ENCODE peak calls at places on chromosomes 16 and 17, in ten cellular contexts. One of them, this sample, is unnamed.

GRCh38 chr16:12093902-12094301 is 117.4 kb downstream of the SNX29 start:
- DNase-seq in choroid plexus epithelial cell: no peak
- DNase-seq in H9: no peak
- DNase-seq in astrocyte of the spinal cord: no peak
- DNase-seq in SJSA1: no peak
- DNase-seq in Daoy: no peak
- DNase-seq in HFF-Myc: no peak
- DNase-seq in upper lobe of right lung: no peak
- DNase-seq in retina: no peak
- DNase-seq in AML-193: no peak
- DNase-seq in this sample: no peak

GRCh38 chr16:27999687-28000086 is 63.8 kb downstream of the GSG1L start:
- DNase-seq in choroid plexus epithelial cell: no peak
- DNase-seq in H9: no peak
- DNase-seq in astrocyte of the spinal cord: no peak
- DNase-seq in SJSA1: no peak
- DNase-seq in Daoy: peak
- DNase-seq in HFF-Myc: peak
- DNase-seq in upper lobe of right lung: no peak
- DNase-seq in retina: no peak
- DNase-seq in AML-193: no peak
- DNase-seq in this sample: no peak

GRCh38 chr17:48556534-48557401 is 11.9 kb upstream of the HOXB2 start:
- DNase-seq in choroid plexus epithelial cell: no peak
- DNase-seq in H9: no peak
- DNase-seq in astrocyte of the spinal cord: no peak
- DNase-seq in SJSA1: no peak
- DNase-seq in Daoy: no peak
- DNase-seq in HFF-Myc: no peak
- DNase-seq in upper lobe of right lung: no peak
- DNase-seq in retina: no peak
- DNase-seq in AML-193: no peak
- DNase-seq in this sample: no peak

GRCh38 chr17:11404431-11404830 is 163.4 kb downstream of the SHISA6 start:
- DNase-seq in choroid plexus epithelial cell: no peak
- DNase-seq in H9: no peak
- DNase-seq in astrocyte of the spinal cord: no peak
- DNase-seq in SJSA1: peak
- DNase-seq in Daoy: peak
- DNase-seq in HFF-Myc: no peak
- DNase-seq in upper lobe of right lung: no peak
- DNase-seq in retina: no peak
- DNase-seq in AML-193: no peak
- DNase-seq in this sample: peak

GRCh38 chr16:84308120-84308519 is 13.4 kb downstream of the WFDC1 start:
- DNase-seq in choroid plexus epithelial cell: peak
- DNase-seq in H9: peak
- DNase-seq in astrocyte of the spinal cord: no peak
- DNase-seq in SJSA1: peak
- DNase-seq in Daoy: peak
- DNase-seq in HFF-Myc: no peak
- DNase-seq in upper lobe of right lung: peak
- DNase-seq in retina: no peak
- DNase-seq in AML-193: peak
- DNase-seq in this sample: peak

GRCh38 chr16:86572616-86573015 is 5.7 kb upstream of the FOXL1 start:
- DNase-seq in choroid plexus epithelial cell: no peak
- DNase-seq in H9: no peak
- DNase-seq in astrocyte of the spinal cord: no peak
- DNase-seq in SJSA1: no peak
- DNase-seq in Daoy: no peak
- DNase-seq in HFF-Myc: no peak
- DNase-seq in upper lobe of right lung: no peak
- DNase-seq in retina: no peak
- DNase-seq in AML-193: no peak
- DNase-seq in this sample: no peak

GRCh38 chr17:40218006-40218739 is 931 bp upstream of the WIPF2 start:
- DNase-seq in choroid plexus epithelial cell: no peak
- DNase-seq in H9: no peak
- DNase-seq in astrocyte of the spinal cord: no peak
- DNase-seq in SJSA1: peak
- DNase-seq in Daoy: no peak
- DNase-seq in HFF-Myc: no peak
- DNase-seq in upper lobe of right lung: no peak
- DNase-seq in retina: no peak
- DNase-seq in AML-193: no peak
- DNase-seq in this sample: no peak

GRCh38 chr17:72539981-72540897 is 419.4 kb downstream of the SOX9 start:
- DNase-seq in choroid plexus epithelial cell: peak
- DNase-seq in H9: peak
- DNase-seq in astrocyte of the spinal cord: peak
- DNase-seq in SJSA1: peak
- DNase-seq in Daoy: peak
- DNase-seq in HFF-Myc: no peak
- DNase-seq in upper lobe of right lung: peak
- DNase-seq in retina: peak
- DNase-seq in AML-193: peak
- DNase-seq in this sample: peak

GRCh38 chr17:63961355-63962207 is 11.1 kb downstream of the SCN4A start:
- DNase-seq in choroid plexus epithelial cell: peak
- DNase-seq in H9: peak
- DNase-seq in astrocyte of the spinal cord: peak
- DNase-seq in SJSA1: no peak
- DNase-seq in Daoy: peak
- DNase-seq in HFF-Myc: no peak
- DNase-seq in upper lobe of right lung: peak
- DNase-seq in retina: peak
- DNase-seq in AML-193: no peak
- DNase-seq in this sample: peak

GRCh38 chr16:69338557-69339288 is 641 bp downstream of the COG8 start:
- DNase-seq in choroid plexus epithelial cell: no peak
- DNase-seq in H9: no peak
- DNase-seq in astrocyte of the spinal cord: no peak
- DNase-seq in SJSA1: no peak
- DNase-seq in Daoy: no peak
- DNase-seq in HFF-Myc: no peak
- DNase-seq in upper lobe of right lung: no peak
- DNase-seq in retina: no peak
- DNase-seq in AML-193: no peak
- DNase-seq in this sample: no peak

GRCh38 chr16:86566966-86567700 is 504 bp downstream of the FOXC2 start:
- DNase-seq in choroid plexus epithelial cell: peak
- DNase-seq in H9: peak
- DNase-seq in astrocyte of the spinal cord: peak
- DNase-seq in SJSA1: peak
- DNase-seq in Daoy: peak
- DNase-seq in HFF-Myc: no peak
- DNase-seq in upper lobe of right lung: no peak
- DNase-seq in retina: peak
- DNase-seq in AML-193: no peak
- DNase-seq in this sample: peak

GRCh38 chr17:12821376-12821940 is 32.2 kb downstream of the ARHGAP44 start:
- DNase-seq in choroid plexus epithelial cell: peak
- DNase-seq in H9: no peak
- DNase-seq in astrocyte of the spinal cord: peak
- DNase-seq in SJSA1: no peak
- DNase-seq in Daoy: no peak
- DNase-seq in HFF-Myc: no peak
- DNase-seq in upper lobe of right lung: no peak
- DNase-seq in retina: no peak
- DNase-seq in AML-193: no peak
- DNase-seq in this sample: no peak

GRCh38 chr17:78397681-78398101 is 19.2 kb downstream of the PGS1 start:
- DNase-seq in choroid plexus epithelial cell: no peak
- DNase-seq in H9: no peak
- DNase-seq in astrocyte of the spinal cord: peak
- DNase-seq in SJSA1: peak
- DNase-seq in Daoy: no peak
- DNase-seq in HFF-Myc: no peak
- DNase-seq in upper lobe of right lung: no peak
- DNase-seq in retina: no peak
- DNase-seq in AML-193: no peak
- DNase-seq in this sample: peak

GRCh38 chr16:2122429-2122828 is 13.3 kb downstream of the PKD1 start:
- DNase-seq in choroid plexus epithelial cell: no peak
- DNase-seq in H9: no peak
- DNase-seq in astrocyte of the spinal cord: no peak
- DNase-seq in SJSA1: no peak
- DNase-seq in Daoy: no peak
- DNase-seq in HFF-Myc: no peak
- DNase-seq in upper lobe of right lung: no peak
- DNase-seq in retina: no peak
- DNase-seq in AML-193: no peak
- DNase-seq in this sample: no peak

GRCh38 chr16:67021321-67021720 is 7.6 kb upstream of the CBFB start:
- DNase-seq in choroid plexus epithelial cell: no peak
- DNase-seq in H9: no peak
- DNase-seq in astrocyte of the spinal cord: no peak
- DNase-seq in SJSA1: no peak
- DNase-seq in Daoy: no peak
- DNase-seq in HFF-Myc: no peak
- DNase-seq in upper lobe of right lung: peak
- DNase-seq in retina: no peak
- DNase-seq in AML-193: no peak
- DNase-seq in this sample: peak

This sample was measured in islet precursor cell.